ENCODE peak calls at places on chromosomes 6 and 20, in nine cellular contexts. W, J, B, U, X, I, Y, Q and T are unnamed samples.

GRCh38 chr6:81362246-81362645 is 390.2 kb downstream of the TENT5A start:
- DNase-seq in X (no peak), B (no peak), J (no peak), W (no peak), I (peak; percentile 79), U (peak; percentile 33), Y (no peak), Q (no peak), T (peak; percentile 83)

GRCh38 chr6:43074847-43075741 is 1.0 kb upstream of the PTK7 start:
- DNase-seq in Y (no peak), Q (no peak), I (peak; percentile 78), J (no peak), B (peak; percentile 33), U (no peak), X (no peak), W (peak; percentile 45), T (peak; percentile 91)

GRCh38 chr20:2236266-2236665 is 59.5 kb upstream of the TGM3 start:
- DNase-seq in I (no peak), W (no peak), J (no peak), U (no peak), Q (no peak), B (no peak), X (no peak), Y (no peak), T (peak; percentile 54)

GRCh38 chr6:81105998-81106397 is 646.5 kb downstream of the TENT5A start:
- DNase-seq in X (no peak), I (no peak), W (no peak), B (no peak), Y (no peak), Q (no peak), J (no peak), U (no peak), T (no peak)

GRCh38 chr6:87393026-87393622 is 14.6 kb upstream of the CFAP206 start:
- DNase-seq in I (peak; percentile 32), U (peak; percentile 13), W (peak; percentile 86), X (peak; percentile 62), Y (peak; percentile 26), B (peak; percentile 38), J (no peak), Q (peak; percentile 21), T (peak; percentile 40)

GRCh38 chr6:81772741-81773140 is 20.3 kb upstream of the TENT5A start:
- DNase-seq in I (no peak), B (no peak), W (no peak), Q (no peak), U (peak; percentile 63), Y (no peak), X (no peak), J (no peak), T (peak; percentile 88)

GRCh38 chr6:111764238-111765182 is 108.7 kb downstream of the FYN start:
- DNase-seq in Y (peak; percentile 66), J (no peak), Q (no peak), W (peak; percentile 38), X (no peak), I (no peak), B (no peak), U (no peak), T (no peak)

GRCh38 chr6:89351632-89352328 is 742 bp downstream of the UBE2J1 start:
- DNase-seq in J (no peak), B (no peak), W (peak; percentile 53), Y (no peak), Q (no peak), X (no peak), U (no peak), I (no peak), T (no peak)

GRCh38 chr6:142861711-142862110 is 83.3 kb downstream of the HIVEP2 start:
- DNase-seq in B (no peak), W (no peak), J (no peak), I (no peak), Y (no peak), Q (no peak), U (no peak), X (no peak), T (no peak)

GRCh38 chr20:53642196-53643030 is 48.8 kb upstream of the ZNF217 start:
- DNase-seq in J (no peak), Y (no peak), U (peak; percentile 52), X (peak; percentile 90), Q (peak; percentile 42), W (peak; percentile 44), I (no peak), B (peak; percentile 93), T (no peak)

GRCh38 chr20:53917145-53918009 is 153.0 kb downstream of the BCAS1 start:
- DNase-seq in U (no peak), I (no peak), X (no peak), J (peak; percentile 91), Y (no peak), W (no peak), B (peak; percentile 67), Q (peak; percentile 75), T (peak; percentile 77)

GRCh38 chr20:1955289-1955688 is 38.6 kb downstream of the PDYN start:
- DNase-seq in Y (no peak), W (peak; percentile 81), U (no peak), X (no peak), I (no peak), Q (no peak), J (no peak), B (no peak), T (no peak)

GRCh38 chr20:24100370-24101011 is 111.9 kb upstream of the GGTLC1 start:
- DNase-seq in J (no peak), Q (peak; percentile 35), U (no peak), Y (no peak), I (peak; percentile 5), X (peak; percentile 77), W (peak; percentile 63), B (peak; percentile 61), T (no peak)

GRCh38 chr6:33430991-33431879 is 11.4 kb downstream of the SYNGAP1 start:
- DNase-seq in I (no peak), U (no peak), Y (peak; percentile 82), Q (no peak), J (peak; percentile 82), W (peak; percentile 97), B (peak; percentile 52), X (peak; percentile 62), T (no peak)

GRCh38 chr6:139219271-139219729 is 72.5 kb downstream of the TXLNB start:
- DNase-seq in U (peak; percentile 65), B (peak; percentile 92), Y (peak; percentile 41), X (peak; percentile 63), I (peak; percentile 80), W (peak; percentile 86), Q (peak; percentile 85), J (peak; percentile 94), T (peak; percentile 95)
- H3K4me3 ChIP-seq in U (no peak overlapping the region), B (no peak overlapping the region), Y (no peak overlapping the region), X (no peak overlapping the region), I (no peak overlapping the region), W (no peak overlapping the region), Q (no peak overlapping the region), J (no peak overlapping the region), T (no peak overlapping the region)

GRCh38 chr20:13996265-13996664 is 949 bp downstream of the MACROD2 start:
- DNase-seq in W (peak; percentile 17), Y (no peak), I (no peak), X (no peak), Q (no peak), U (no peak), B (no peak), J (no peak), T (peak; percentile 28)
- H3K4me3 ChIP-seq in W (peak overlapping the region; percentile 78), Y (no peak overlapping the region), I (peak overlapping the region; percentile 53), X (peak overlapping the region; percentile 80), Q (peak overlapping the region; percentile 38), U (peak overlapping the region; percentile 70), B (peak overlapping the region; percentile 67), J (peak overlapping the region; percentile 78), T (peak overlapping the region; percentile 69)

DNA sequence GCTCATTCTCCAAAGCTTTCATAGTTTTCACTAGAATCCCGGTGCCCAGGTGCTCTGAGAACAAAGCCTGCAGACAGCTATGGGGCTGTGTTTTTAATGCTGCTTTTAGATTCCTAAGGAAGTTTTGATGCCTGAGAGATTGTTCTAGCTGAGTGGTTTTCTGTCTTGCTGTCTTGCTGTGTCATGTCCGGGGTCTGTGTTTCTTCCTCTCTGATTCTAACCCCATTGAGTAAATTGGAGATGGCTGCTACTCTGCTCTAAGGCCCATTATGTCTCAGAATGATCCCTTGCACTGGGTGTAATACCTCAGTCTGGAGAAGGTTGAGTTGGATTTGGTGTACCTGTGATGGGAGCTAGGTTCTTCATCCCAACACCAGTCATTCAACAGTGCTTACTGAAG is 63.4 kb downstream of the ARID1B start:
- DNase-seq in Y (no peak), J (no peak), Q (no peak), I (no peak), B (no peak), X (no peak), W (no peak), U (no peak), T (no peak)
- H3K4me3 ChIP-seq in Y (no peak overlapping the region), J (no peak overlapping the region), Q (no peak overlapping the region), I (no peak overlapping the region), B (no peak overlapping the region), X (no peak overlapping the region), W (no peak overlapping the region), U (no peak overlapping the region), T (no peak overlapping the region)

GRCh38 chr6:16769131-16769985 is 8.1 kb upstream of the ATXN1 start:
- DNase-seq in W (peak; percentile 26), B (peak; percentile 68), Q (peak; percentile 60), Y (peak; percentile 18), J (peak; percentile 84), X (peak; percentile 91), I (peak; percentile 96), U (peak; percentile 66), T (peak; percentile 82)
- H3K4me3 ChIP-seq in W (no peak overlapping the region), B (no peak overlapping the region), Q (no peak overlapping the region), Y (no peak overlapping the region), J (no peak overlapping the region), X (peak overlapping the region; percentile 13), I (no peak overlapping the region), U (no peak overlapping the region), T (no peak overlapping the region)

GRCh38 chr20:39266989-39267388 is 304.8 kb downstream of the DHX35 start:
- DNase-seq in J (no peak), I (no peak), U (no peak), Q (no peak), W (no peak), X (no peak), Y (no peak), B (no peak), T (no peak)
- H3K4me3 ChIP-seq in J (no peak overlapping the region), I (no peak overlapping the region), U (no peak overlapping the region), Q (no peak overlapping the region), W (no peak overlapping the region), X (no peak overlapping the region), Y (no peak overlapping the region), B (no peak overlapping the region), T (no peak overlapping the region)

DNA sequence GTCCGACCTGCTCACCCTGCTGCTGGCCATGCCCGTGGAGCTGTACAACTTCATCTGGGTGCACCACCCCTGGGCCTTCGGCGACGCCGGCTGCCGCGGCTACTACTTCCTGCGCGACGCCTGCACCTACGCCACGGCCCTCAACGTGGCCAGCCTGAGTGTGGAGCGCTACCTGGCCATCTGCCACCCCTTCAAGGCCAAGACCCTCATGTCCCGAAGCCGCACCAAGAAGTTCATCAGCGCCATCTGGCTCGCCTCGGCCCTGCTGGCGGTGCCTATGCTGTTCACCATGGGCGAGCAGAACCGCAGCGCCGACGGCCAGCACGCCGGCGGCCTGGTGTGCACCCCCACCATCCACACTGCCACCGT is 885 bp downstream of the NTSR1 start:
- DNase-seq in Q (no peak), U (no peak), J (no peak), X (peak; percentile 37), I (no peak), Y (no peak), B (no peak), W (no peak), T (no peak)
- H3K4me3 ChIP-seq in Q (no peak overlapping the region), U (no peak overlapping the region), J (no peak overlapping the region), X (no peak overlapping the region), I (peak overlapping the region; percentile 47), Y (no peak overlapping the region), B (no peak overlapping the region), W (peak overlapping the region; percentile 62), T (no peak overlapping the region)